ENCODE peak calls at places on chromosomes 7 and 10, in nine cellular contexts. One of them, this sample, is unnamed.

GRCh38 chr10:22615819-22616499 is 98.4 kb downstream of the PIP4K2A start:
- DNase-seq in lower leg skin: no peak
- DNase-seq in GM20000: peak
- DNase-seq in fibroblast of mammary gland: peak
- DNase-seq in natural killer cell: no peak
- DNase-seq in astrocyte: peak
- DNase-seq in mucosa of descending colon: peak
- DNase-seq in neural progenitor cell: no peak
- DNase-seq in nephron progenitor cell: no peak
- DNase-seq in this sample: no peak

GRCh38 chr7:1055084-1055450 is 10.7 kb downstream of the GPR146 start:
- DNase-seq in lower leg skin: peak
- DNase-seq in GM20000: no peak
- DNase-seq in fibroblast of mammary gland: no peak
- DNase-seq in natural killer cell: no peak
- DNase-seq in astrocyte: no peak
- DNase-seq in mucosa of descending colon: peak
- DNase-seq in neural progenitor cell: no peak
- DNase-seq in nephron progenitor cell: peak
- DNase-seq in this sample: no peak

GRCh38 chr10:13984647-13985155 is 346.0 kb downstream of the FRMD4A start:
- DNase-seq in lower leg skin: no peak
- DNase-seq in GM20000: no peak
- DNase-seq in fibroblast of mammary gland: peak
- DNase-seq in natural killer cell: no peak
- DNase-seq in astrocyte: peak
- DNase-seq in mucosa of descending colon: no peak
- DNase-seq in neural progenitor cell: no peak
- DNase-seq in nephron progenitor cell: no peak
- DNase-seq in this sample: no peak

GRCh38 chr7:129184979-129185670 is 3.3 kb upstream of the SMO start:
- DNase-seq in lower leg skin: peak
- DNase-seq in GM20000: no peak
- DNase-seq in fibroblast of mammary gland: no peak
- DNase-seq in natural killer cell: no peak
- DNase-seq in astrocyte: no peak
- DNase-seq in mucosa of descending colon: no peak
- DNase-seq in neural progenitor cell: no peak
- DNase-seq in nephron progenitor cell: no peak
- DNase-seq in this sample: no peak

GRCh38 chr7:17598305-17598704 is 299.9 kb downstream of the AHR start:
- DNase-seq in lower leg skin: no peak
- DNase-seq in GM20000: no peak
- DNase-seq in fibroblast of mammary gland: no peak
- DNase-seq in natural killer cell: no peak
- DNase-seq in astrocyte: no peak
- DNase-seq in mucosa of descending colon: no peak
- DNase-seq in neural progenitor cell: no peak
- DNase-seq in nephron progenitor cell: no peak
- DNase-seq in this sample: no peak

GRCh38 chr7:65233409-65234034 is 140.1 kb upstream of the ZNF92 start:
- DNase-seq in lower leg skin: no peak
- DNase-seq in GM20000: no peak
- DNase-seq in fibroblast of mammary gland: no peak
- DNase-seq in natural killer cell: no peak
- DNase-seq in astrocyte: no peak
- DNase-seq in mucosa of descending colon: no peak
- DNase-seq in neural progenitor cell: no peak
- DNase-seq in nephron progenitor cell: no peak
- DNase-seq in this sample: no peak

GRCh38 chr10:110170142-110170887 is 37.1 kb upstream of the MXI1 start:
- DNase-seq in lower leg skin: peak
- DNase-seq in GM20000: no peak
- DNase-seq in fibroblast of mammary gland: no peak
- DNase-seq in natural killer cell: no peak
- DNase-seq in astrocyte: no peak
- DNase-seq in mucosa of descending colon: no peak
- DNase-seq in neural progenitor cell: peak
- DNase-seq in nephron progenitor cell: no peak
- DNase-seq in this sample: no peak

GRCh38 chr7:50119815-50120637 is 27.0 kb upstream of the ZPBP start:
- DNase-seq in lower leg skin: no peak
- DNase-seq in GM20000: peak
- DNase-seq in fibroblast of mammary gland: no peak
- DNase-seq in natural killer cell: no peak
- DNase-seq in astrocyte: no peak
- DNase-seq in mucosa of descending colon: no peak
- DNase-seq in neural progenitor cell: peak
- DNase-seq in nephron progenitor cell: peak
- DNase-seq in this sample: no peak

GRCh38 chr10:45594276-45595157 is 78.1 kb downstream of the ZFAND4 start:
- DNase-seq in lower leg skin: peak
- DNase-seq in GM20000: peak
- DNase-seq in fibroblast of mammary gland: peak
- DNase-seq in natural killer cell: peak
- DNase-seq in astrocyte: peak
- DNase-seq in mucosa of descending colon: peak
- DNase-seq in neural progenitor cell: peak
- DNase-seq in nephron progenitor cell: peak
- DNase-seq in this sample: peak
- TF ChIP-seq CTCF in lower leg skin: no peak
- TF ChIP-seq CTCF in GM20000: no peak
- TF ChIP-seq CTCF in fibroblast of mammary gland: no peak
- TF ChIP-seq CTCF in natural killer cell: no peak
- TF ChIP-seq CTCF in astrocyte: no peak
- TF ChIP-seq CTCF in mucosa of descending colon: no peak
- TF ChIP-seq CTCF in neural progenitor cell: peak
- TF ChIP-seq CTCF in nephron progenitor cell: no peak
- TF ChIP-seq CTCF in this sample: no peak

GRCh38 chr7:116807011-116807560 is 55.3 kb upstream of the CAPZA2 start:
- DNase-seq in lower leg skin: no peak
- DNase-seq in GM20000: no peak
- DNase-seq in fibroblast of mammary gland: no peak
- DNase-seq in natural killer cell: no peak
- DNase-seq in astrocyte: no peak
- DNase-seq in mucosa of descending colon: no peak
- DNase-seq in neural progenitor cell: no peak
- DNase-seq in nephron progenitor cell: no peak
- DNase-seq in this sample: no peak

GRCh38 chr7:116810267-116811116 is 51.9 kb upstream of the CAPZA2 start:
- DNase-seq in lower leg skin: no peak
- DNase-seq in GM20000: no peak
- DNase-seq in fibroblast of mammary gland: peak
- DNase-seq in natural killer cell: no peak
- DNase-seq in astrocyte: no peak
- DNase-seq in mucosa of descending colon: no peak
- DNase-seq in neural progenitor cell: no peak
- DNase-seq in nephron progenitor cell: no peak
- DNase-seq in this sample: no peak

GRCh38 chr7:116812905-116813304 is 49.5 kb upstream of the CAPZA2 start:
- DNase-seq in lower leg skin: no peak
- DNase-seq in GM20000: no peak
- DNase-seq in fibroblast of mammary gland: no peak
- DNase-seq in natural killer cell: no peak
- DNase-seq in astrocyte: no peak
- DNase-seq in mucosa of descending colon: no peak
- DNase-seq in neural progenitor cell: no peak
- DNase-seq in nephron progenitor cell: no peak
- DNase-seq in this sample: no peak

GRCh38 chr7:116811768-116812167 is 50.6 kb upstream of the CAPZA2 start:
- DNase-seq in lower leg skin: no peak
- DNase-seq in GM20000: no peak
- DNase-seq in fibroblast of mammary gland: no peak
- DNase-seq in natural killer cell: no peak
- DNase-seq in astrocyte: no peak
- DNase-seq in mucosa of descending colon: no peak
- DNase-seq in neural progenitor cell: no peak
- DNase-seq in nephron progenitor cell: no peak
- DNase-seq in this sample: no peak

DNA sequence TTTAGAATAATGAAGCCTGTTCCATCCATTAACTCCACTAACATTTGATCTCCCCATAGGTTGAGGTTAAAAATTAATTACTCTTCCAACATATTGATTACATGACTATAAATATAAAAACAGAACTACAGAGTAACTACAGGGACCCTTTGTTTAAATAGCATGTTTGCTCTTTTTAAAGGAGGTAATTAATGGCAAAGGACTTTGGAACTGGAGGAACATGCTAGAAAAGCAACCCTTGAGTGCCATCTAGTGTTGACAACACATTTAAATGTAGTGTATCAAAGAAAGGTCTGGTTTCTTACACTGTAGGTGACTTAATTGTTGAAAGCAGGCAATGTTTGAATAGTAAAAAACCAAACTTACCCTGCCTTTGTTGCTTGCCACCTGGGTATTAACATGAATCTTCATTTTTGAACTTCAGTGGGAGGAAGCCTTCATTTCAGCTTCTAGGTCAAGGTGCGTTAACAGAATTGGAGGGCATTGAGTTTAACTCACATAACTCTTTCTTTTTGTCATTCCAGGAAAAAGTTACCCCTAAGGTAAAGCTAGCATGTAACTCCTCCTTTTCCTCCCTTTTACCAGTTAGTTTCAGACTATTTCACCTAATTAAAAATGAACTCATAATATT is 52.6 kb upstream of the CAPZA2 start:
- DNase-seq in lower leg skin: no peak
- DNase-seq in GM20000: peak
- DNase-seq in fibroblast of mammary gland: peak
- DNase-seq in natural killer cell: no peak
- DNase-seq in astrocyte: peak
- DNase-seq in mucosa of descending colon: no peak
- DNase-seq in neural progenitor cell: peak
- DNase-seq in nephron progenitor cell: peak
- DNase-seq in this sample: no peak
- TF ChIP-seq CTCF in lower leg skin: no peak
- TF ChIP-seq CTCF in GM20000: peak
- TF ChIP-seq CTCF in fibroblast of mammary gland: peak
- TF ChIP-seq CTCF in natural killer cell: peak
- TF ChIP-seq CTCF in astrocyte: peak
- TF ChIP-seq CTCF in mucosa of descending colon: peak
- TF ChIP-seq CTCF in neural progenitor cell: peak
- TF ChIP-seq CTCF in nephron progenitor cell: peak
- TF ChIP-seq CTCF in this sample: peak

GRCh38 chr10:71727429-71728217 is 8.0 kb upstream of the C10orf105 start:
- DNase-seq in lower leg skin: peak
- DNase-seq in GM20000: peak
- DNase-seq in fibroblast of mammary gland: peak
- DNase-seq in natural killer cell: peak
- DNase-seq in astrocyte: no peak
- DNase-seq in mucosa of descending colon: peak
- DNase-seq in neural progenitor cell: no peak
- DNase-seq in nephron progenitor cell: no peak
- DNase-seq in this sample: no peak

GRCh38 chr10:71725249-71725648 is 5.7 kb upstream of the C10orf105 start:
- DNase-seq in lower leg skin: no peak
- DNase-seq in GM20000: no peak
- DNase-seq in fibroblast of mammary gland: no peak
- DNase-seq in natural killer cell: no peak
- DNase-seq in astrocyte: no peak
- DNase-seq in mucosa of descending colon: no peak
- DNase-seq in neural progenitor cell: no peak
- DNase-seq in nephron progenitor cell: no peak
- DNase-seq in this sample: no peak

GRCh38 chr10:71724539-71724938 is 5.0 kb upstream of the C10orf105 start:
- DNase-seq in lower leg skin: no peak
- DNase-seq in GM20000: no peak
- DNase-seq in fibroblast of mammary gland: no peak
- DNase-seq in natural killer cell: no peak
- DNase-seq in astrocyte: no peak
- DNase-seq in mucosa of descending colon: no peak
- DNase-seq in neural progenitor cell: no peak
- DNase-seq in nephron progenitor cell: no peak
- DNase-seq in this sample: no peak

GRCh38 chr10:71726673-71727428 is 7.3 kb upstream of the C10orf105 start:
- DNase-seq in lower leg skin: no peak
- DNase-seq in GM20000: peak
- DNase-seq in fibroblast of mammary gland: no peak
- DNase-seq in natural killer cell: no peak
- DNase-seq in astrocyte: no peak
- DNase-seq in mucosa of descending colon: no peak
- DNase-seq in neural progenitor cell: no peak
- DNase-seq in nephron progenitor cell: no peak
- DNase-seq in this sample: no peak

GRCh38 chr10:71725998-71726672 is 6.6 kb upstream of the C10orf105 start:
- DNase-seq in lower leg skin: no peak
- DNase-seq in GM20000: peak
- DNase-seq in fibroblast of mammary gland: peak
- DNase-seq in natural killer cell: no peak
- DNase-seq in astrocyte: peak
- DNase-seq in mucosa of descending colon: no peak
- DNase-seq in neural progenitor cell: peak
- DNase-seq in nephron progenitor cell: peak
- DNase-seq in this sample: no peak
- TF ChIP-seq CTCF in lower leg skin: no peak
- TF ChIP-seq CTCF in GM20000: peak
- TF ChIP-seq CTCF in fibroblast of mammary gland: peak
- TF ChIP-seq CTCF in natural killer cell: peak
- TF ChIP-seq CTCF in astrocyte: peak
- TF ChIP-seq CTCF in mucosa of descending colon: peak
- TF ChIP-seq CTCF in neural progenitor cell: peak
- TF ChIP-seq CTCF in nephron progenitor cell: no peak
- TF ChIP-seq CTCF in this sample: no peak

GRCh38 chr7:12064716-12065115 is 146.4 kb upstream of the TMEM106B start:
- DNase-seq in lower leg skin: no peak
- DNase-seq in GM20000: no peak
- DNase-seq in fibroblast of mammary gland: no peak
- DNase-seq in natural killer cell: no peak
- DNase-seq in astrocyte: no peak
- DNase-seq in mucosa of descending colon: no peak
- DNase-seq in neural progenitor cell: no peak
- DNase-seq in nephron progenitor cell: no peak
- DNase-seq in this sample: no peak

GRCh38 chr7:12066561-12066960 is 144.5 kb upstream of the TMEM106B start:
- DNase-seq in lower leg skin: no peak
- DNase-seq in GM20000: no peak
- DNase-seq in fibroblast of mammary gland: peak
- DNase-seq in natural killer cell: no peak
- DNase-seq in astrocyte: no peak
- DNase-seq in mucosa of descending colon: no peak
- DNase-seq in neural progenitor cell: no peak
- DNase-seq in nephron progenitor cell: no peak
- DNase-seq in this sample: no peak

GRCh38 chr7:12066004-12066403 is 145.1 kb upstream of the TMEM106B start:
- DNase-seq in lower leg skin: no peak
- DNase-seq in GM20000: no peak
- DNase-seq in fibroblast of mammary gland: no peak
- DNase-seq in natural killer cell: no peak
- DNase-seq in astrocyte: no peak
- DNase-seq in mucosa of descending colon: no peak
- DNase-seq in neural progenitor cell: no peak
- DNase-seq in nephron progenitor cell: no peak
- DNase-seq in this sample: no peak

GRCh38 chr7:12056977-12057376 is 154.1 kb upstream of the TMEM106B start:
- DNase-seq in lower leg skin: no peak
- DNase-seq in GM20000: no peak
- DNase-seq in fibroblast of mammary gland: no peak
- DNase-seq in natural killer cell: no peak
- DNase-seq in astrocyte: no peak
- DNase-seq in mucosa of descending colon: no peak
- DNase-seq in neural progenitor cell: no peak
- DNase-seq in nephron progenitor cell: no peak
- DNase-seq in this sample: no peak

DNA sequence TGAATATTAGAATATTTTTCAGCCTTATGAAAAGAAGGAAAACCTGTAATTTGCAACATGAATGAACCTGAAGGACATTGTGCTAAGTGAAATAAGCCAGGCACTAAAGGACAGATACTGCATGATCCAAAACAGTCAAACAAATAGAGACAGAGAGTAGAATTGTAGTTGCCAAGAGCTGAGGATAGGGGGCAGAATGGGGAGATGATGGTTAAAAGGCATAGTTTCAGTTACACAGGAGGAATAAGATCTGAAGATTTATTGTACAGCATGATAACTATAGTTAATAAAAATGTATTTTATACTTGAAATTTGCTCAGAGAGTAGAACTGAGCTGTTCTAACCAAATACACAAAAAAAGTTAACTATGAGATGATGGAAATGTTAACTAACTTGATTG is 149.0 kb upstream of the TMEM106B start:
- DNase-seq in lower leg skin: no peak
- DNase-seq in GM20000: no peak
- DNase-seq in fibroblast of mammary gland: no peak
- DNase-seq in natural killer cell: no peak
- DNase-seq in astrocyte: no peak
- DNase-seq in mucosa of descending colon: no peak
- DNase-seq in neural progenitor cell: no peak
- DNase-seq in nephron progenitor cell: no peak
- DNase-seq in this sample: no peak
- TF ChIP-seq CTCF in lower leg skin: no peak
- TF ChIP-seq CTCF in GM20000: no peak
- TF ChIP-seq CTCF in fibroblast of mammary gland: peak
- TF ChIP-seq CTCF in natural killer cell: no peak
- TF ChIP-seq CTCF in astrocyte: no peak
- TF ChIP-seq CTCF in mucosa of descending colon: peak
- TF ChIP-seq CTCF in neural progenitor cell: peak
- TF ChIP-seq CTCF in nephron progenitor cell: no peak
- TF ChIP-seq CTCF in this sample: peak